ENCODE peak calls at places on chromosomes 12 and 14, in four cellular contexts. M is IMR-90, U is H1, V is mesendoderm. G is an unnamed sample.

GRCh38 chr14:105500036-105500725 is 9.1 kb downstream of the TEDC1 start:
- DNase-seq in V (no peak), M (no peak), U (no peak), G (no peak)

GRCh38 chr12:24853588-24853987 is 95.3 kb downstream of the BCAT1 start:
- DNase-seq in V (no peak), M (peak; percentile 87), U (no peak), G (no peak)

GRCh38 chr12:3532931-3533702 is 42.1 kb downstream of the PRMT8 start:
- DNase-seq in V (no peak), U (peak; percentile 13), M (no peak), G (no peak)

GRCh38 chr12:24034160-24034559 is 84.7 kb upstream of the SOX5 start:
- DNase-seq in V (no peak), M (peak; percentile 11), U (no peak), G (no peak)

GRCh38 chr12:61282790-61283575 is 977.2 kb upstream of the USP15 start:
- DNase-seq in V (no peak), U (no peak), M (no peak), G (no peak)

GRCh38 chr12:25242981-25243764 is 7.6 kb downstream of the KRAS start:
- DNase-seq in M (peak; percentile 74), U (no peak), V (peak; percentile 36), G (no peak)

GRCh38 chr12:111745201-111745600 is 21.5 kb upstream of the ALDH2 start:
- DNase-seq in M (no peak), V (peak; percentile 83), U (no peak), G (no peak)

GRCh38 chr14:50882932-50883826 is 11.3 kb downstream of the ABHD12B start:
- DNase-seq in V (no peak), U (no peak), M (no peak), G (no peak)

GRCh38 chr12:54381136-54381535 is 3.4 kb downstream of the ZNF385A start:
- DNase-seq in U (no peak), V (no peak), M (no peak), G (no peak)

GRCh38 chr12:66776974-66777373 is 98.1 kb upstream of the GRIP1 start:
- DNase-seq in V (no peak), U (no peak), M (no peak), G (no peak)

GRCh38 chr14:74911704-74912103 is 11.4 kb downstream of the RPS6KL1 start:
- DNase-seq in V (no peak), M (no peak), U (no peak), G (no peak)

GRCh38 chr14:35366521-35366976 is 38.0 kb downstream of the NFKBIA start:
- DNase-seq in M (no peak), V (no peak), U (no peak), G (no peak)

GRCh38 chr14:35368139-35368460 is 36.4 kb downstream of the NFKBIA start:
- DNase-seq in M (no peak), U (no peak), V (no peak), G (no peak)

GRCh38 chr14:35368583-35368982 is 36.0 kb downstream of the NFKBIA start:
- DNase-seq in M (no peak), U (no peak), V (no peak), G (no peak)

GRCh38 chr14:35366048-35366428 is 38.5 kb downstream of the NFKBIA start:
- DNase-seq in V (no peak), U (no peak), M (peak; percentile 74), G (no peak)

GRCh38 chr14:35367056-35367372 is 37.5 kb downstream of the NFKBIA start:
- DNase-seq in V (no peak), M (no peak), U (no peak), G (no peak)
- H2BK5ac ChIP-seq in V (peak overlapping the region; percentile 76), M (peak overlapping the region; percentile 51), U (no peak overlapping the region), G (no peak overlapping the region)

GRCh38 chr12:13255792-13256704 is 59.5 kb downstream of the EMP1 start:
- DNase-seq in M (peak; percentile 92), V (peak; percentile 98), U (peak; percentile 99), G (peak; percentile 99)

GRCh38 chr12:13258717-13259119 is 62.2 kb downstream of the EMP1 start:
- DNase-seq in V (peak; percentile 88), U (no peak), M (no peak), G (no peak)

GRCh38 chr12:13257356-13257875 is 60.9 kb downstream of the EMP1 start:
- DNase-seq in M (no peak), U (no peak), V (no peak), G (no peak)

GRCh38 chr12:13258212-13258611 is 61.7 kb downstream of the EMP1 start:
- DNase-seq in M (no peak), V (peak; percentile 89), U (no peak), G (no peak)

GRCh38 chr12:13256705-13257045 is 60.1 kb downstream of the EMP1 start:
- DNase-seq in U (no peak), M (no peak), V (no peak), G (no peak)
- H3K56ac ChIP-seq in U (peak overlapping the region; percentile 9), M (no peak overlapping the region), V (peak overlapping the region; percentile 81), G (no peak overlapping the region)

GRCh38 chr12:101859664-101860607 is 17.4 kb upstream of the DRAM1 start:
- DNase-seq in M (peak; percentile 76), U (no peak), V (no peak), G (no peak)

GRCh38 chr12:101862245-101862644 is 15.1 kb upstream of the DRAM1 start:
- DNase-seq in M (no peak), U (no peak), V (no peak), G (no peak)

GRCh38 chr12:101866615-101867373 is 10.6 kb upstream of the DRAM1 start:
- DNase-seq in M (no peak), V (no peak), U (no peak), G (peak; percentile 36)

GRCh38 chr12:101863971-101864370 is 13.4 kb upstream of the DRAM1 start:
- DNase-seq in V (no peak), U (no peak), M (no peak), G (no peak)
- H2BK5ac ChIP-seq in V (no peak overlapping the region), U (no peak overlapping the region), M (no peak overlapping the region), G (no peak overlapping the region)

GRCh38 chr12:132719954-132720324 is 9.3 kb downstream of the PGAM5 start:
- DNase-seq in M (no peak), V (no peak), U (no peak), G (no peak)
- H3K56ac ChIP-seq in M (no peak overlapping the region), V (no peak overlapping the region), U (no peak overlapping the region), G (no peak overlapping the region)

DNA sequence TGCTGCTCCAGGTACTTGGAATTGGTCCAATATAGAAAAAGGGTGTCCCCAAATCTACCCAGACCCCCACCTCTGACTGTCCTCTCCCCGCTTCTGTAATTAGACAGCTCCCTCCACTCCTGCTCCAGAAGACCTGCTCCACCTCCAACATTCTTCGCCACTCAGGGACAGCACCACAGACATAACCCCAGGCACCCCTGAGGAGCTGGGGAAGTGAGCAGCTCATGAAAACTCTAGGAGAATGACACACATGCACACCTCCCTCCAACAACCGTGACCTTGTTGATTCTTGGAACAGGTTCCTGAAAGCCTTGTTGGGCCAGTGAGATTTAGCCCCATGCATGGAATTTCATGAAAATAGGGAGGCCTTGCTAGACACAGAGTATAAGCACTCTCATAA is 8.2 kb downstream of the KRT4 start:
- DNase-seq in V (no peak), M (no peak), U (no peak), G (no peak)
- H2BK5ac ChIP-seq in V (no peak overlapping the region), M (no peak overlapping the region), U (peak overlapping the region; percentile 64), G (no peak overlapping the region)

DNA sequence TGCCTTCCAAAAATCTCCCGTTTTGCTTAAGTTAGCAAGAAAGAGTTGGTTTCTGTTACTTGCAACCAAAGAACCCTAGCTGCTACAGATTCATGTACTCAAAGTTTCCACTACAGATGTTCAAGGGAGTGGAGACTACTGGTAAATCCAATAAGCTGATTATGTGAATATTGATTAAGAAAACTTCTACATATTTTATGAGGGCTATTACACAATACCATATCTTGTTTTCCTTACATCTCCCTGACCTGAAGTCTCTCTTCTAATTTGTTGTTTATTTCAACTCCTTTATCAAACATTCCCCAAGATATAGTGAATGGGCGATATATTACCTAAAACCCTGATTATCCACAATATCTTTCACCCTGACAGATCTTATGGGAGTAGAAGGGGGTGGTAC is 164.4 kb upstream of the PLXNC1 start:
- DNase-seq in V (no peak), U (no peak), M (no peak), G (no peak)
- H3K56ac ChIP-seq in V (no peak overlapping the region), U (no peak overlapping the region), M (no peak overlapping the region), G (no peak overlapping the region)

GRCh38 chr12:113666223-113666622 is 194.6 kb upstream of the LHX5 start:
- DNase-seq in U (no peak), V (no peak), M (no peak), G (no peak)
- H2BK5ac ChIP-seq in U (no peak overlapping the region), V (no peak overlapping the region), M (no peak overlapping the region), G (no peak overlapping the region)

GRCh38 chr14:103378042-103378854 is 7.0 kb upstream of the MARK3 start:
- DNase-seq in U (no peak), V (no peak), M (no peak), G (no peak)

GRCh38 chr14:103382375-103382774 is 2.8 kb upstream of the MARK3 start:
- DNase-seq in U (no peak), V (no peak), M (peak; percentile 71), G (no peak)

GRCh38 chr14:103384450-103385152 is 614 bp upstream of the MARK3 start:
- DNase-seq in U (no peak), V (no peak), M (no peak), G (no peak)

GRCh38 chr14:103377522-103378041 is 7.6 kb upstream of the MARK3 start:
- DNase-seq in U (no peak), M (no peak), V (no peak), G (no peak)

GRCh38 chr14:103380719-103381377 is 4.4 kb upstream of the MARK3 start:
- DNase-seq in V (no peak), U (no peak), M (no peak), G (no peak)
- H3K56ac ChIP-seq in V (no peak overlapping the region), U (no peak overlapping the region), M (no peak overlapping the region), G (no peak overlapping the region)

GRCh38 chr14:91371990-91372375 is 45.6 kb downstream of the CCDC88C start:
- DNase-seq in U (no peak), M (no peak), V (no peak), G (no peak)
- H2BK5ac ChIP-seq in U (no peak overlapping the region), M (no peak overlapping the region), V (no peak overlapping the region), G (no peak overlapping the region)

GRCh38 chr12:7075931-7076330 is 15.4 kb downstream of the C1S start:
- DNase-seq in U (no peak), V (no peak), M (peak; percentile 82), G (no peak)
- H3K56ac ChIP-seq in U (no peak overlapping the region), V (no peak overlapping the region), M (no peak overlapping the region), G (no peak overlapping the region)